ENCODE peak calls at places on chromosomes 4 and X, in ten cellular contexts. I, R, M, X, P, H, G, D, V and E are unnamed samples.
A peak's percentile ranks its signal among the peaks of the same experiment; 100 is the strongest.

GRCh38 chrX:128518508-128518907 is 466.3 kb upstream of the ACTRT1 start:
- DNase-seq in R (peak; percentile 33), D (peak; percentile 21), H (no peak), V (no peak), I (no peak), X (no peak), M (no peak), P (no peak), G (no peak), E (no peak)

GRCh38 chr4:95050980-95051688 is 293.4 kb downstream of the BMPR1B start:
- DNase-seq in X (no peak), I (no peak), M (no peak), R (peak; percentile 27), D (peak; percentile 24), H (peak; percentile 17), V (no peak), G (no peak), P (no peak), E (no peak)

GRCh38 chr4:1239141-1239948 is 9.6 kb downstream of the CTBP1 start:
- DNase-seq in G (no peak), R (no peak), P (no peak), V (no peak), M (no peak), X (no peak), D (no peak), H (peak; percentile 37), I (peak; percentile 3), E (no peak)

GRCh38 chr4:6307230-6307629 is 37.6 kb downstream of the WFS1 start:
- DNase-seq in V (no peak), I (no peak), P (no peak), G (no peak), X (no peak), H (no peak), M (no peak), D (no peak), R (no peak), E (no peak)

GRCh38 chr4:2402053-2402452 is 16.4 kb downstream of the ZFYVE28 start:
- DNase-seq in H (peak; percentile 80), V (no peak), I (no peak), R (peak; percentile 28), M (no peak), P (peak; percentile 23), D (no peak), X (no peak), G (no peak), E (no peak)

GRCh38 chr4:48109413-48110263 is 24.4 kb downstream of the TXK start:
- DNase-seq in M (no peak), I (no peak), X (peak; percentile 19), D (peak; percentile 69), P (peak; percentile 66), V (no peak), H (no peak), G (no peak), R (peak; percentile 71), E (no peak)

GRCh38 chr4:24892778-24893177 is 20.1 kb downstream of the CCDC149 start:
- DNase-seq in R (no peak), H (no peak), D (no peak), M (no peak), G (no peak), I (no peak), X (no peak), V (no peak), P (no peak), E (no peak)

GRCh38 chr4:152785639-152786517 is 6.1 kb downstream of the ARFIP1 start:
- DNase-seq in M (no peak), R (no peak), V (no peak), G (no peak), X (no peak), I (no peak), D (no peak), H (no peak), P (no peak), E (no peak)

GRCh38 chr4:163810757-163811156 is 316.3 kb downstream of the TMA16 start:
- DNase-seq in D (no peak), G (no peak), H (no peak), M (no peak), X (no peak), V (no peak), P (no peak), I (no peak), R (peak; percentile 35), E (no peak)

GRCh38 chr4:17284323-17285175 is 227.3 kb downstream of the QDPR start:
- DNase-seq in H (no peak), V (no peak), M (no peak), R (no peak), I (no peak), P (peak; percentile 49), D (no peak), X (no peak), G (no peak), E (no peak)

GRCh38 chrX:150517303-150517896 is 51.0 kb upstream of the MTM1 start:
- DNase-seq in D (no peak), X (no peak), H (no peak), M (no peak), P (no peak), R (peak; percentile 46), G (no peak), V (no peak), I (no peak), E (no peak)

GRCh38 chr4:26860922-26861433 is 337 bp downstream of the STIM2 start:
- DNase-seq in M (no peak), H (peak; percentile 67), X (peak; percentile 55), P (no peak), I (peak; percentile 40), V (peak; percentile 41), G (no peak), R (no peak), D (peak; percentile 35), E (no peak)

GRCh38 chr4:150117094-150117493 is 38.8 kb downstream of the DCLK2 start:
- DNase-seq in R (no peak), P (peak; percentile 66), H (no peak), D (no peak), I (no peak), M (no peak), V (no peak), X (no peak), G (no peak), E (no peak)

GRCh38 chr4:67634741-67635140 is 66.2 kb downstream of the UBA6 start:
- DNase-seq in V (no peak), D (no peak), H (no peak), G (no peak), M (no peak), R (no peak), I (no peak), X (no peak), P (no peak), E (no peak)

GRCh38 chrX:72243472-72243871 is 4.6 kb upstream of the ERCC6L start:
- DNase-seq in G (no peak), R (peak; percentile 34), D (peak; percentile 16), V (no peak), I (no peak), M (no peak), X (no peak), P (peak; percentile 70), H (no peak), E (no peak)

GRCh38 chr4:109738104-109738872 is 8.4 kb upstream of the PLA2G12A start:
- DNase-seq in P (no peak), M (no peak), V (no peak), I (no peak), X (no peak), G (no peak), H (no peak), R (no peak), D (no peak), E (no peak)

GRCh38 chr4:46648088-46648744 is 258.3 kb upstream of the GABRA2 start:
- DNase-seq in P (peak; percentile 29), R (peak; percentile 29), I (no peak), V (no peak), D (peak; percentile 82), H (no peak), X (no peak), G (no peak), M (no peak), E (no peak)